ENCODE peak calls at places on chromosomes 3 and 15, in five cellular contexts. One of them, this sample, is unnamed.

GRCh38 chr3:169146866-169147245 is 516.7 kb downstream of the MECOM start:
- DNase-seq in M059J: peak
- DNase-seq in GM13976: peak
- DNase-seq in neural progenitor cell: peak
- DNase-seq in Caki2: no peak
- DNase-seq in this sample: no peak

GRCh38 chr3:152524198-152525140 is 255.7 kb downstream of the MBNL1 start:
- DNase-seq in M059J: peak
- DNase-seq in GM13976: peak
- DNase-seq in neural progenitor cell: peak
- DNase-seq in Caki2: peak
- DNase-seq in this sample: peak

GRCh38 chr15:72197460-72198409 is at the start of gene GRAMD2A:
- DNase-seq in M059J: peak
- DNase-seq in GM13976: peak
- DNase-seq in neural progenitor cell: peak
- DNase-seq in Caki2: peak
- DNase-seq in this sample: peak

GRCh38 chr3:153357436-153357835 is 195.4 kb downstream of the RAP2B start:
- DNase-seq in M059J: peak
- DNase-seq in GM13976: no peak
- DNase-seq in neural progenitor cell: no peak
- DNase-seq in Caki2: no peak
- DNase-seq in this sample: no peak

GRCh38 chr15:42131826-42132806 is 24.3 kb downstream of the PLA2G4F start:
- DNase-seq in M059J: no peak
- DNase-seq in GM13976: no peak
- DNase-seq in neural progenitor cell: peak
- DNase-seq in Caki2: no peak
- DNase-seq in this sample: no peak

GRCh38 chr3:8760091-8760490 is 9.3 kb downstream of the OXTR start:
- DNase-seq in M059J: no peak
- DNase-seq in GM13976: no peak
- DNase-seq in neural progenitor cell: no peak
- DNase-seq in Caki2: no peak
- DNase-seq in this sample: no peak

GRCh38 chr15:63047792-63048114 is 5.2 kb downstream of the TPM1 start:
- DNase-seq in M059J: no peak
- DNase-seq in GM13976: peak
- DNase-seq in neural progenitor cell: no peak
- DNase-seq in Caki2: no peak
- DNase-seq in this sample: no peak

GRCh38 chr3:111709645-111710044 is 114.5 kb upstream of the ZBED2 start:
- DNase-seq in M059J: no peak
- DNase-seq in GM13976: no peak
- DNase-seq in neural progenitor cell: no peak
- DNase-seq in Caki2: no peak
- DNase-seq in this sample: no peak

GRCh38 chr3:23071758-23072157 is 131.4 kb upstream of the UBE2E2 start:
- DNase-seq in M059J: no peak
- DNase-seq in GM13976: peak
- DNase-seq in neural progenitor cell: no peak
- DNase-seq in Caki2: no peak
- DNase-seq in this sample: no peak

GRCh38 chr3:40779039-40779438 is 254.3 kb downstream of the ZNF621 start:
- DNase-seq in M059J: no peak
- DNase-seq in GM13976: no peak
- DNase-seq in neural progenitor cell: no peak
- DNase-seq in Caki2: no peak
- DNase-seq in this sample: no peak

GRCh38 chr3:79139395-79140060 is 628.3 kb downstream of the ROBO1 start:
- DNase-seq in M059J: peak
- DNase-seq in GM13976: no peak
- DNase-seq in neural progenitor cell: no peak
- DNase-seq in Caki2: no peak
- DNase-seq in this sample: no peak

GRCh38 chr3:175956964-175957363 is 1097.8 kb downstream of the NAALADL2 start:
- DNase-seq in M059J: peak
- DNase-seq in GM13976: no peak
- DNase-seq in neural progenitor cell: peak
- DNase-seq in Caki2: no peak
- DNase-seq in this sample: no peak

GRCh38 chr15:96329403-96329981 is 1.0 kb upstream of the NR2F2 start:
- DNase-seq in M059J: no peak
- DNase-seq in GM13976: no peak
- DNase-seq in neural progenitor cell: peak
- DNase-seq in Caki2: peak
- DNase-seq in this sample: no peak

GRCh38 chr3:51717947-51718346 is 11.1 kb downstream of the GRM2 start:
- DNase-seq in M059J: no peak
- DNase-seq in GM13976: peak
- DNase-seq in neural progenitor cell: no peak
- DNase-seq in Caki2: no peak
- DNase-seq in this sample: no peak

GRCh38 chr15:52559583-52559982 is 9.2 kb downstream of the ARPP19 start:
- DNase-seq in M059J: peak
- DNase-seq in GM13976: no peak
- DNase-seq in neural progenitor cell: no peak
- DNase-seq in Caki2: no peak
- DNase-seq in this sample: no peak

GRCh38 chr15:73996939-73997338 is 2.4 kb downstream of the PML start:
- DNase-seq in M059J: peak
- DNase-seq in GM13976: peak
- DNase-seq in neural progenitor cell: no peak
- DNase-seq in Caki2: peak
- DNase-seq in this sample: peak

GRCh38 chr15:101615986-101616848 is 36.0 kb downstream of the TM2D3 start:
- DNase-seq in M059J: peak
- DNase-seq in GM13976: no peak
- DNase-seq in neural progenitor cell: peak
- DNase-seq in Caki2: peak
- DNase-seq in this sample: peak

GRCh38 chr3:129095285-129095684 is 26.3 kb downstream of the RAB43 start:
- DNase-seq in M059J: no peak
- DNase-seq in GM13976: no peak
- DNase-seq in neural progenitor cell: no peak
- DNase-seq in Caki2: no peak
- DNase-seq in this sample: no peak

GRCh38 chr15:43204016-43204901 is 16.6 kb downstream of the EPB42 start:
- DNase-seq in M059J: peak
- DNase-seq in GM13976: peak
- DNase-seq in neural progenitor cell: peak
- DNase-seq in Caki2: peak
- DNase-seq in this sample: peak

GRCh38 chr3:40920041-40920440 is 279.3 kb upstream of the CTNNB1 start:
- DNase-seq in M059J: peak
- DNase-seq in GM13976: no peak
- DNase-seq in neural progenitor cell: no peak
- DNase-seq in Caki2: peak
- DNase-seq in this sample: peak

GRCh38 chr3:194879991-194880939 is 194.6 kb downstream of the FAM43A start:
- DNase-seq in M059J: peak
- DNase-seq in GM13976: no peak
- DNase-seq in neural progenitor cell: no peak
- DNase-seq in Caki2: no peak
- DNase-seq in this sample: no peak

GRCh38 chr15:73751896-73752816 is 995 bp downstream of the INSYN1 start:
- DNase-seq in M059J: no peak
- DNase-seq in GM13976: no peak
- DNase-seq in neural progenitor cell: peak
- DNase-seq in Caki2: no peak
- DNase-seq in this sample: no peak

GRCh38 chr3:170178631-170179030 is 2.9 kb downstream of the PHC3 start:
- DNase-seq in M059J: no peak
- DNase-seq in GM13976: peak
- DNase-seq in neural progenitor cell: no peak
- DNase-seq in Caki2: no peak
- DNase-seq in this sample: no peak

GRCh38 chr15:51750942-51751686 is at the start of gene TMOD2:
- DNase-seq in M059J: peak
- DNase-seq in GM13976: peak
- DNase-seq in neural progenitor cell: peak
- DNase-seq in Caki2: peak
- DNase-seq in this sample: no peak

GRCh38 chr3:51379746-51380330 is 5.3 kb upstream of the MANF start:
- DNase-seq in M059J: no peak
- DNase-seq in GM13976: no peak
- DNase-seq in neural progenitor cell: no peak
- DNase-seq in Caki2: no peak
- DNase-seq in this sample: no peak

GRCh38 chr15:86526938-86527735 is 447.5 kb downstream of the AGBL1 start:
- DNase-seq in M059J: no peak
- DNase-seq in GM13976: no peak
- DNase-seq in neural progenitor cell: no peak
- DNase-seq in Caki2: no peak
- DNase-seq in this sample: no peak

GRCh38 chr3:65083240-65083639 is 395.4 kb upstream of the ADAMTS9 start:
- DNase-seq in M059J: no peak
- DNase-seq in GM13976: no peak
- DNase-seq in neural progenitor cell: no peak
- DNase-seq in Caki2: no peak
- DNase-seq in this sample: no peak

GRCh38 chr15:88940110-88940675 is 27.0 kb upstream of the MFGE8 start:
- DNase-seq in M059J: no peak
- DNase-seq in GM13976: no peak
- DNase-seq in neural progenitor cell: no peak
- DNase-seq in Caki2: no peak
- DNase-seq in this sample: no peak

GRCh38 chr3:173548261-173548660 is 150.7 kb downstream of the NLGN1 start:
- DNase-seq in M059J: peak
- DNase-seq in GM13976: no peak
- DNase-seq in neural progenitor cell: no peak
- DNase-seq in Caki2: no peak
- DNase-seq in this sample: no peak

GRCh38 chr3:120688121-120688520 is 6.1 kb upstream of the HGD start:
- DNase-seq in M059J: peak
- DNase-seq in GM13976: peak
- DNase-seq in neural progenitor cell: no peak
- DNase-seq in Caki2: no peak
- DNase-seq in this sample: no peak

GRCh38 chr3:48928679-48929078 is 10.0 kb downstream of the ARIH2 start:
- DNase-seq in M059J: peak
- DNase-seq in GM13976: no peak
- DNase-seq in neural progenitor cell: no peak
- DNase-seq in Caki2: no peak
- DNase-seq in this sample: no peak

GRCh38 chr3:113242091-113242581 is 30.8 kb downstream of the BOC start:
- DNase-seq in M059J: peak
- DNase-seq in GM13976: no peak
- DNase-seq in neural progenitor cell: no peak
- DNase-seq in Caki2: no peak
- DNase-seq in this sample: peak

GRCh38 chr3:150449169-150449721 is 41.1 kb downstream of the TSC22D2 start:
- DNase-seq in M059J: peak
- DNase-seq in GM13976: no peak
- DNase-seq in neural progenitor cell: no peak
- DNase-seq in Caki2: peak
- DNase-seq in this sample: peak

GRCh38 chr3:185631508-185632206 is 45.6 kb downstream of the SENP2 start:
- DNase-seq in M059J: peak
- DNase-seq in GM13976: no peak
- DNase-seq in neural progenitor cell: no peak
- DNase-seq in Caki2: no peak
- DNase-seq in this sample: no peak

GRCh38 chr3:23826382-23827061 is 20.8 kb downstream of the UBE2E1 start:
- DNase-seq in M059J: peak
- DNase-seq in GM13976: no peak
- DNase-seq in neural progenitor cell: no peak
- DNase-seq in Caki2: no peak
- DNase-seq in this sample: no peak

GRCh38 chr3:138332472-138333073 is 2.9 kb upstream of the NME9 start:
- DNase-seq in M059J: peak
- DNase-seq in GM13976: peak
- DNase-seq in neural progenitor cell: peak
- DNase-seq in Caki2: peak
- DNase-seq in this sample: peak

GRCh38 chr15:59993041-59993750 is 10.9 kb upstream of the FOXB1 start:
- DNase-seq in M059J: no peak
- DNase-seq in GM13976: peak
- DNase-seq in neural progenitor cell: no peak
- DNase-seq in Caki2: no peak
- DNase-seq in this sample: no peak

GRCh38 chr15:96316953-96317629 is 13.4 kb upstream of the NR2F2 start:
- DNase-seq in M059J: peak
- DNase-seq in GM13976: no peak
- DNase-seq in neural progenitor cell: peak
- DNase-seq in Caki2: no peak
- DNase-seq in this sample: no peak